ENCODE peak calls at places on chromosomes 3 and 15, in nine cellular contexts. One of them, this sample, is unnamed.

GRCh38 chr15:60477991-60478632 is 830 bp downstream of the ICE2 start:
- DNase-seq in A549: peak; percentile 45
- DNase-seq in CD8-positive, alpha-beta T cell: no peak
- DNase-seq in AG04450: no peak
- DNase-seq in Panc1: no peak
- DNase-seq in tibial nerve: no peak
- DNase-seq in fibroblast of the aortic adventitia: peak; percentile 40
- DNase-seq in pancreas: no peak
- DNase-seq in thoracic aorta: no peak
- DNase-seq in this sample: no peak

GRCh38 chr15:96583671-96584070 is 253.2 kb downstream of the NR2F2 start:
- DNase-seq in A549: no peak
- DNase-seq in AG04450: no peak
- DNase-seq in CD8-positive, alpha-beta T cell: no peak
- DNase-seq in pancreas: no peak
- DNase-seq in Panc1: no peak
- DNase-seq in tibial nerve: no peak
- DNase-seq in fibroblast of the aortic adventitia: no peak
- DNase-seq in thoracic aorta: no peak
- DNase-seq in this sample: no peak

GRCh38 chr3:119323401-119324107 is 29.4 kb downstream of the ARHGAP31 start:
- DNase-seq in thoracic aorta: no peak
- DNase-seq in AG04450: no peak
- DNase-seq in Panc1: no peak
- DNase-seq in pancreas: peak; percentile 34
- DNase-seq in CD8-positive, alpha-beta T cell: no peak
- DNase-seq in fibroblast of the aortic adventitia: no peak
- DNase-seq in A549: no peak
- DNase-seq in tibial nerve: no peak
- DNase-seq in this sample: no peak

GRCh38 chr3:104596551-104596950 is 770.2 kb upstream of the ALCAM start:
- DNase-seq in CD8-positive, alpha-beta T cell: no peak
- DNase-seq in pancreas: no peak
- DNase-seq in tibial nerve: peak; percentile 7
- DNase-seq in fibroblast of the aortic adventitia: peak; percentile 75
- DNase-seq in AG04450: peak; percentile 33
- DNase-seq in thoracic aorta: no peak
- DNase-seq in Panc1: peak; percentile 15
- DNase-seq in A549: peak; percentile 59
- DNase-seq in this sample: peak; percentile 42

GRCh38 chr3:183254816-183255730 is 2.0 kb downstream of the B3GNT5 start:
- DNase-seq in tibial nerve: no peak
- DNase-seq in fibroblast of the aortic adventitia: no peak
- DNase-seq in thoracic aorta: no peak
- DNase-seq in A549: no peak
- DNase-seq in pancreas: no peak
- DNase-seq in AG04450: no peak
- DNase-seq in Panc1: no peak
- DNase-seq in CD8-positive, alpha-beta T cell: no peak
- DNase-seq in this sample: no peak

GRCh38 chr3:156888576-156888975 is 62.4 kb downstream of the LEKR1 start:
- DNase-seq in CD8-positive, alpha-beta T cell: no peak
- DNase-seq in thoracic aorta: no peak
- DNase-seq in Panc1: no peak
- DNase-seq in A549: no peak
- DNase-seq in pancreas: no peak
- DNase-seq in tibial nerve: no peak
- DNase-seq in fibroblast of the aortic adventitia: no peak
- DNase-seq in AG04450: no peak
- DNase-seq in this sample: no peak

GRCh38 chr15:68820205-68820588 is 498 bp downstream of the ANP32A start:
- DNase-seq in Panc1: no peak
- DNase-seq in thoracic aorta: no peak
- DNase-seq in AG04450: no peak
- DNase-seq in fibroblast of the aortic adventitia: no peak
- DNase-seq in pancreas: peak; percentile 58
- DNase-seq in A549: peak; percentile 70
- DNase-seq in CD8-positive, alpha-beta T cell: peak; percentile 61
- DNase-seq in tibial nerve: no peak
- DNase-seq in this sample: no peak

GRCh38 chr15:62444104-62445027 is 279.3 kb upstream of the C2CD4B start:
- DNase-seq in fibroblast of the aortic adventitia: peak; percentile 98
- DNase-seq in Panc1: peak; percentile 82
- DNase-seq in thoracic aorta: peak; percentile 26
- DNase-seq in pancreas: no peak
- DNase-seq in tibial nerve: peak; percentile 27
- DNase-seq in CD8-positive, alpha-beta T cell: no peak
- DNase-seq in AG04450: peak; percentile 86
- DNase-seq in A549: no peak
- DNase-seq in this sample: peak; percentile 96

GRCh38 chr15:99635145-99635544 is 69.4 kb downstream of the MEF2A start:
- DNase-seq in AG04450: no peak
- DNase-seq in Panc1: no peak
- DNase-seq in A549: no peak
- DNase-seq in CD8-positive, alpha-beta T cell: no peak
- DNase-seq in pancreas: no peak
- DNase-seq in tibial nerve: no peak
- DNase-seq in thoracic aorta: no peak
- DNase-seq in fibroblast of the aortic adventitia: no peak
- DNase-seq in this sample: no peak

GRCh38 chr3:134352031-134352671 is 22.1 kb downstream of the AMOTL2 start:
- DNase-seq in AG04450: no peak
- DNase-seq in fibroblast of the aortic adventitia: peak; percentile 86
- DNase-seq in tibial nerve: no peak
- DNase-seq in pancreas: peak; percentile 50
- DNase-seq in Panc1: no peak
- DNase-seq in A549: no peak
- DNase-seq in CD8-positive, alpha-beta T cell: no peak
- DNase-seq in thoracic aorta: no peak
- DNase-seq in this sample: no peak

GRCh38 chr3:69821133-69821532 is 81.9 kb downstream of the MITF start:
- DNase-seq in tibial nerve: no peak
- DNase-seq in AG04450: no peak
- DNase-seq in Panc1: no peak
- DNase-seq in pancreas: no peak
- DNase-seq in thoracic aorta: no peak
- DNase-seq in CD8-positive, alpha-beta T cell: no peak
- DNase-seq in fibroblast of the aortic adventitia: no peak
- DNase-seq in A549: no peak
- DNase-seq in this sample: no peak

GRCh38 chr3:193843447-193844301 is 250.7 kb downstream of the OPA1 start:
- DNase-seq in A549: peak; percentile 61
- DNase-seq in fibroblast of the aortic adventitia: no peak
- DNase-seq in thoracic aorta: no peak
- DNase-seq in pancreas: peak; percentile 57
- DNase-seq in tibial nerve: no peak
- DNase-seq in Panc1: no peak
- DNase-seq in AG04450: no peak
- DNase-seq in CD8-positive, alpha-beta T cell: no peak
- DNase-seq in this sample: no peak

GRCh38 chr3:108134555-108134880 is 43.7 kb upstream of the CD47 start:
- DNase-seq in thoracic aorta: no peak
- DNase-seq in CD8-positive, alpha-beta T cell: no peak
- DNase-seq in pancreas: no peak
- DNase-seq in A549: no peak
- DNase-seq in Panc1: no peak
- DNase-seq in AG04450: no peak
- DNase-seq in fibroblast of the aortic adventitia: no peak
- DNase-seq in tibial nerve: no peak
- DNase-seq in this sample: no peak

GRCh38 chr15:50145451-50145872 is 26.4 kb upstream of the ATP8B4 start:
- DNase-seq in AG04450: peak; percentile 65
- DNase-seq in Panc1: peak; percentile 45
- DNase-seq in fibroblast of the aortic adventitia: peak; percentile 92
- DNase-seq in CD8-positive, alpha-beta T cell: no peak
- DNase-seq in tibial nerve: peak; percentile 57
- DNase-seq in thoracic aorta: no peak
- DNase-seq in A549: peak; percentile 84
- DNase-seq in pancreas: no peak
- DNase-seq in this sample: peak; percentile 75

GRCh38 chr15:29740692-29741311 is 81.5 kb downstream of the TJP1 start:
- DNase-seq in tibial nerve: no peak
- DNase-seq in thoracic aorta: no peak
- DNase-seq in pancreas: no peak
- DNase-seq in Panc1: no peak
- DNase-seq in fibroblast of the aortic adventitia: no peak
- DNase-seq in AG04450: no peak
- DNase-seq in CD8-positive, alpha-beta T cell: no peak
- DNase-seq in A549: peak; percentile 61
- DNase-seq in this sample: no peak

GRCh38 chr15:95180530-95180929 is 949.2 kb downstream of the MCTP2 start:
- DNase-seq in CD8-positive, alpha-beta T cell: no peak
- DNase-seq in fibroblast of the aortic adventitia: no peak
- DNase-seq in tibial nerve: no peak
- DNase-seq in A549: no peak
- DNase-seq in thoracic aorta: no peak
- DNase-seq in pancreas: no peak
- DNase-seq in Panc1: no peak
- DNase-seq in AG04450: no peak
- DNase-seq in this sample: no peak

GRCh38 chr3:49415931-49416601 is 3.8 kb downstream of the TCTA start:
- DNase-seq in thoracic aorta: no peak
- DNase-seq in fibroblast of the aortic adventitia: no peak
- DNase-seq in tibial nerve: no peak
- DNase-seq in AG04450: no peak
- DNase-seq in pancreas: no peak
- DNase-seq in CD8-positive, alpha-beta T cell: peak; percentile 52
- DNase-seq in Panc1: no peak
- DNase-seq in A549: no peak
- DNase-seq in this sample: no peak

GRCh38 chr15:66515901-66516322 is 10.8 kb downstream of the ZWILCH start:
- DNase-seq in tibial nerve: no peak
- DNase-seq in Panc1: no peak
- DNase-seq in A549: no peak
- DNase-seq in fibroblast of the aortic adventitia: peak; percentile 65
- DNase-seq in thoracic aorta: no peak
- DNase-seq in CD8-positive, alpha-beta T cell: no peak
- DNase-seq in AG04450: no peak
- DNase-seq in pancreas: no peak
- DNase-seq in this sample: no peak

DNA sequence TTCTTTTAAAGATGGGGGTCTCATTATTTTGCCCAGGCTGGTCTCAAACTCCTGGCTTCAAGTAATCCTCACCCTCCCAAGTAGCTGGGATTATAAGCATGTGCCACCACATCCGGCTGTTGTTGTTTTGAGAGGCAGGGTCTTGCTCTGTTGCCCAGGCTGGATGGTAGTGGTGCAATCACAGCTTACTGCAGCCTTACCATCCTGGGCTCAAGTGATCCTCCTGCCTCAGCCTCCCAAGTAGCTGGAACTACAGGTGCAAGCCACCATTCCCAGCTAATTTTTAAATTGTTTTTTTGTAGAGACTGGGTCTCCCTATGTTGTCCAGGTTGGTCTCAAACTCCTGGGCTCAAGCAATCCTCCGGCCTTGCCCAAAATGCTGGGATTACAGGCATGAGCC is 105.5 kb downstream of the SENP2 start:
- DNase-seq in AG04450: no peak
- DNase-seq in thoracic aorta: no peak
- DNase-seq in pancreas: no peak
- DNase-seq in tibial nerve: no peak
- DNase-seq in A549: no peak
- DNase-seq in Panc1: no peak
- DNase-seq in fibroblast of the aortic adventitia: no peak
- DNase-seq in CD8-positive, alpha-beta T cell: no peak
- DNase-seq in this sample: no peak
- H3K4me3 ChIP-seq in AG04450: no peak overlapping the region
- H3K4me3 ChIP-seq in thoracic aorta: no peak overlapping the region
- H3K4me3 ChIP-seq in pancreas: no peak overlapping the region
- H3K4me3 ChIP-seq in tibial nerve: no peak overlapping the region
- H3K4me3 ChIP-seq in A549: no peak overlapping the region
- H3K4me3 ChIP-seq in Panc1: no peak overlapping the region
- H3K4me3 ChIP-seq in fibroblast of the aortic adventitia: no peak overlapping the region
- H3K4me3 ChIP-seq in CD8-positive, alpha-beta T cell: no peak overlapping the region
- H3K4me3 ChIP-seq in this sample: no peak overlapping the region

GRCh38 chr15:52466134-52466701 is 62.5 kb downstream of the MYO5A start:
- DNase-seq in tibial nerve: peak; percentile 32
- DNase-seq in fibroblast of the aortic adventitia: no peak
- DNase-seq in thoracic aorta: no peak
- DNase-seq in AG04450: no peak
- DNase-seq in A549: no peak
- DNase-seq in pancreas: no peak
- DNase-seq in CD8-positive, alpha-beta T cell: no peak
- DNase-seq in Panc1: no peak
- DNase-seq in this sample: no peak
- TF ChIP-seq CTCF in tibial nerve: no peak
- TF ChIP-seq CTCF in fibroblast of the aortic adventitia: no peak
- TF ChIP-seq CTCF in thoracic aorta: no peak
- TF ChIP-seq CTCF in AG04450: no peak
- TF ChIP-seq CTCF in A549: no peak
- TF ChIP-seq CTCF in pancreas: no peak
- TF ChIP-seq CTCF in CD8-positive, alpha-beta T cell: no peak
- TF ChIP-seq CTCF in Panc1: no peak
- TF ChIP-seq CTCF in this sample: no peak

GRCh38 chr3:42500909-42501308 is 1.5 kb upstream of the VIPR1 start:
- DNase-seq in A549: no peak
- DNase-seq in CD8-positive, alpha-beta T cell: no peak
- DNase-seq in AG04450: no peak
- DNase-seq in fibroblast of the aortic adventitia: no peak
- DNase-seq in pancreas: no peak
- DNase-seq in Panc1: no peak
- DNase-seq in tibial nerve: no peak
- DNase-seq in thoracic aorta: no peak
- DNase-seq in this sample: no peak
- H3K4me3 ChIP-seq in A549: no peak overlapping the region
- H3K4me3 ChIP-seq in CD8-positive, alpha-beta T cell: no peak overlapping the region
- H3K4me3 ChIP-seq in AG04450: no peak overlapping the region
- H3K4me3 ChIP-seq in fibroblast of the aortic adventitia: no peak overlapping the region
- H3K4me3 ChIP-seq in pancreas: no peak overlapping the region
- H3K4me3 ChIP-seq in Panc1: no peak overlapping the region
- H3K4me3 ChIP-seq in tibial nerve: no peak overlapping the region
- H3K4me3 ChIP-seq in thoracic aorta: no peak overlapping the region
- H3K4me3 ChIP-seq in this sample: no peak overlapping the region

GRCh38 chr15:77580991-77581682 is 51.6 kb downstream of the LINGO1 start:
- DNase-seq in A549: no peak
- DNase-seq in tibial nerve: no peak
- DNase-seq in fibroblast of the aortic adventitia: no peak
- DNase-seq in CD8-positive, alpha-beta T cell: no peak
- DNase-seq in AG04450: no peak
- DNase-seq in thoracic aorta: no peak
- DNase-seq in Panc1: no peak
- DNase-seq in pancreas: peak; percentile 46
- DNase-seq in this sample: no peak

GRCh38 chr15:77582763-77583162 is 49.9 kb downstream of the LINGO1 start:
- DNase-seq in Panc1: no peak
- DNase-seq in tibial nerve: no peak
- DNase-seq in AG04450: no peak
- DNase-seq in pancreas: no peak
- DNase-seq in fibroblast of the aortic adventitia: no peak
- DNase-seq in thoracic aorta: no peak
- DNase-seq in A549: no peak
- DNase-seq in CD8-positive, alpha-beta T cell: no peak
- DNase-seq in this sample: no peak

GRCh38 chr15:77581896-77582569 is 50.7 kb downstream of the LINGO1 start:
- DNase-seq in CD8-positive, alpha-beta T cell: no peak
- DNase-seq in AG04450: no peak
- DNase-seq in Panc1: no peak
- DNase-seq in pancreas: no peak
- DNase-seq in A549: no peak
- DNase-seq in thoracic aorta: no peak
- DNase-seq in tibial nerve: no peak
- DNase-seq in fibroblast of the aortic adventitia: no peak
- DNase-seq in this sample: no peak

GRCh38 chr15:77584691-77585090 is 48.0 kb downstream of the LINGO1 start:
- DNase-seq in tibial nerve: no peak
- DNase-seq in CD8-positive, alpha-beta T cell: no peak
- DNase-seq in A549: no peak
- DNase-seq in pancreas: no peak
- DNase-seq in fibroblast of the aortic adventitia: no peak
- DNase-seq in AG04450: no peak
- DNase-seq in thoracic aorta: no peak
- DNase-seq in Panc1: no peak
- DNase-seq in this sample: no peak

GRCh38 chr15:77584201-77584600 is 48.5 kb downstream of the LINGO1 start:
- DNase-seq in tibial nerve: no peak
- DNase-seq in AG04450: no peak
- DNase-seq in thoracic aorta: no peak
- DNase-seq in fibroblast of the aortic adventitia: no peak
- DNase-seq in CD8-positive, alpha-beta T cell: no peak
- DNase-seq in Panc1: no peak
- DNase-seq in A549: no peak
- DNase-seq in pancreas: no peak
- DNase-seq in this sample: no peak
- TF ChIP-seq CTCF in tibial nerve: no peak
- TF ChIP-seq CTCF in AG04450: peak; percentile 31
- TF ChIP-seq CTCF in thoracic aorta: no peak
- TF ChIP-seq CTCF in fibroblast of the aortic adventitia: peak; percentile 25
- TF ChIP-seq CTCF in CD8-positive, alpha-beta T cell: no peak
- TF ChIP-seq CTCF in Panc1: no peak
- TF ChIP-seq CTCF in A549: no peak
- TF ChIP-seq CTCF in pancreas: no peak
- TF ChIP-seq CTCF in this sample: peak; percentile 39

This sample was measured in HFF-Myc.